ENCODE peak calls at places on chromosome 17, in ten cellular contexts. One of them, this sample, is unnamed.

GRCh38 chr17:43856141-43856540 is 9.2 kb downstream of the CD300LG start:
- DNase-seq in ovary: no peak
- DNase-seq in PC-3: no peak
- DNase-seq in AG10803: no peak
- DNase-seq in BE2C: no peak
- DNase-seq in left lung: no peak
- DNase-seq in astrocyte of the cerebellum: no peak
- DNase-seq in mucosa of descending colon: no peak
- DNase-seq in HepG2: no peak
- DNase-seq in endodermal cell: no peak
- DNase-seq in this sample: no peak

GRCh38 chr17:39753514-39754160 is 15.9 kb downstream of the GRB7 start:
- DNase-seq in ovary: no peak
- DNase-seq in PC-3: peak
- DNase-seq in AG10803: no peak
- DNase-seq in BE2C: peak
- DNase-seq in left lung: peak
- DNase-seq in astrocyte of the cerebellum: no peak
- DNase-seq in mucosa of descending colon: no peak
- DNase-seq in HepG2: no peak
- DNase-seq in endodermal cell: peak
- DNase-seq in this sample: no peak

GRCh38 chr17:80504671-80505413 is 28.4 kb upstream of the NPTX1 start:
- DNase-seq in ovary: no peak
- DNase-seq in PC-3: no peak
- DNase-seq in AG10803: peak
- DNase-seq in BE2C: no peak
- DNase-seq in left lung: no peak
- DNase-seq in astrocyte of the cerebellum: no peak
- DNase-seq in mucosa of descending colon: no peak
- DNase-seq in HepG2: no peak
- DNase-seq in endodermal cell: no peak
- DNase-seq in this sample: no peak

GRCh38 chr17:72635034-72635654 is 457.3 kb downstream of the SLC39A11 start:
- DNase-seq in ovary: no peak
- DNase-seq in PC-3: peak
- DNase-seq in AG10803: no peak
- DNase-seq in BE2C: no peak
- DNase-seq in left lung: no peak
- DNase-seq in astrocyte of the cerebellum: no peak
- DNase-seq in mucosa of descending colon: no peak
- DNase-seq in HepG2: no peak
- DNase-seq in endodermal cell: no peak
- DNase-seq in this sample: no peak

GRCh38 chr17:21495281-21495680 is 119.1 kb downstream of the KCNJ12 start:
- DNase-seq in ovary: no peak
- DNase-seq in PC-3: no peak
- DNase-seq in AG10803: no peak
- DNase-seq in BE2C: peak
- DNase-seq in left lung: no peak
- DNase-seq in astrocyte of the cerebellum: no peak
- DNase-seq in mucosa of descending colon: no peak
- DNase-seq in HepG2: no peak
- DNase-seq in endodermal cell: peak
- DNase-seq in this sample: no peak

GRCh38 chr17:47695664-47696376 is 1.9 kb downstream of the TBKBP1 start:
- DNase-seq in ovary: peak
- DNase-seq in PC-3: no peak
- DNase-seq in AG10803: no peak
- DNase-seq in BE2C: no peak
- DNase-seq in left lung: no peak
- DNase-seq in astrocyte of the cerebellum: no peak
- DNase-seq in mucosa of descending colon: no peak
- DNase-seq in HepG2: no peak
- DNase-seq in endodermal cell: no peak
- DNase-seq in this sample: no peak

GRCh38 chr17:58007781-58008706 is 998 bp upstream of the SRSF1 start:
- DNase-seq in ovary: no peak
- DNase-seq in PC-3: no peak
- DNase-seq in AG10803: no peak
- DNase-seq in BE2C: no peak
- DNase-seq in left lung: no peak
- DNase-seq in astrocyte of the cerebellum: no peak
- DNase-seq in mucosa of descending colon: no peak
- DNase-seq in HepG2: no peak
- DNase-seq in endodermal cell: peak
- DNase-seq in this sample: no peak

GRCh38 chr17:75731086-75731715 is 9.9 kb downstream of the ITGB4 start:
- DNase-seq in ovary: no peak
- DNase-seq in PC-3: no peak
- DNase-seq in AG10803: no peak
- DNase-seq in BE2C: no peak
- DNase-seq in left lung: no peak
- DNase-seq in astrocyte of the cerebellum: no peak
- DNase-seq in mucosa of descending colon: no peak
- DNase-seq in HepG2: no peak
- DNase-seq in endodermal cell: peak
- DNase-seq in this sample: no peak

GRCh38 chr17:78891406-78892061 is 11.5 kb downstream of the CEP295NL start:
- DNase-seq in ovary: no peak
- DNase-seq in PC-3: no peak
- DNase-seq in AG10803: no peak
- DNase-seq in BE2C: no peak
- DNase-seq in left lung: no peak
- DNase-seq in astrocyte of the cerebellum: no peak
- DNase-seq in mucosa of descending colon: no peak
- DNase-seq in HepG2: no peak
- DNase-seq in endodermal cell: no peak
- DNase-seq in this sample: no peak

GRCh38 chr17:78892936-78893379 is 10.0 kb downstream of the CEP295NL start:
- DNase-seq in ovary: no peak
- DNase-seq in PC-3: no peak
- DNase-seq in AG10803: no peak
- DNase-seq in BE2C: no peak
- DNase-seq in left lung: no peak
- DNase-seq in astrocyte of the cerebellum: no peak
- DNase-seq in mucosa of descending colon: no peak
- DNase-seq in HepG2: no peak
- DNase-seq in endodermal cell: no peak
- DNase-seq in this sample: no peak

GRCh38 chr17:78892062-78892456 is 10.9 kb downstream of the CEP295NL start:
- DNase-seq in ovary: no peak
- DNase-seq in PC-3: no peak
- DNase-seq in AG10803: no peak
- DNase-seq in BE2C: peak
- DNase-seq in left lung: no peak
- DNase-seq in astrocyte of the cerebellum: no peak
- DNase-seq in mucosa of descending colon: no peak
- DNase-seq in HepG2: no peak
- DNase-seq in endodermal cell: no peak
- DNase-seq in this sample: no peak

GRCh38 chr17:78893684-78894083 is 9.3 kb downstream of the CEP295NL start:
- DNase-seq in ovary: no peak
- DNase-seq in PC-3: no peak
- DNase-seq in AG10803: no peak
- DNase-seq in BE2C: no peak
- DNase-seq in left lung: no peak
- DNase-seq in astrocyte of the cerebellum: no peak
- DNase-seq in mucosa of descending colon: no peak
- DNase-seq in HepG2: no peak
- DNase-seq in endodermal cell: no peak
- DNase-seq in this sample: no peak

GRCh38 chr17:78892520-78892919 is 10.5 kb downstream of the CEP295NL start:
- DNase-seq in ovary: no peak
- DNase-seq in PC-3: no peak
- DNase-seq in AG10803: no peak
- DNase-seq in BE2C: peak
- DNase-seq in left lung: no peak
- DNase-seq in astrocyte of the cerebellum: no peak
- DNase-seq in mucosa of descending colon: no peak
- DNase-seq in HepG2: no peak
- DNase-seq in endodermal cell: no peak
- DNase-seq in this sample: no peak
- H3K4me3 ChIP-seq in ovary: no peak
- H3K4me3 ChIP-seq in PC-3: no peak
- H3K4me3 ChIP-seq in AG10803: no peak
- H3K4me3 ChIP-seq in BE2C: no peak
- H3K4me3 ChIP-seq in left lung: no peak
- H3K4me3 ChIP-seq in astrocyte of the cerebellum: no peak
- H3K4me3 ChIP-seq in mucosa of descending colon: no peak
- H3K4me3 ChIP-seq in HepG2: no peak
- H3K4me3 ChIP-seq in endodermal cell: no peak
- H3K4me3 ChIP-seq in this sample: no peak

GRCh38 chr17:79393358-79394038 is 217.4 kb downstream of the RBFOX3 start:
- DNase-seq in ovary: peak
- DNase-seq in PC-3: peak
- DNase-seq in AG10803: peak
- DNase-seq in BE2C: peak
- DNase-seq in left lung: peak
- DNase-seq in astrocyte of the cerebellum: peak
- DNase-seq in mucosa of descending colon: peak
- DNase-seq in HepG2: peak
- DNase-seq in endodermal cell: peak
- DNase-seq in this sample: no peak

GRCh38 chr17:79389896-79390295 is 221.0 kb downstream of the RBFOX3 start:
- DNase-seq in ovary: no peak
- DNase-seq in PC-3: no peak
- DNase-seq in AG10803: no peak
- DNase-seq in BE2C: no peak
- DNase-seq in left lung: no peak
- DNase-seq in astrocyte of the cerebellum: no peak
- DNase-seq in mucosa of descending colon: no peak
- DNase-seq in HepG2: no peak
- DNase-seq in endodermal cell: no peak
- DNase-seq in this sample: no peak

GRCh38 chr17:79392598-79392997 is 218.3 kb downstream of the RBFOX3 start:
- DNase-seq in ovary: no peak
- DNase-seq in PC-3: no peak
- DNase-seq in AG10803: no peak
- DNase-seq in BE2C: no peak
- DNase-seq in left lung: no peak
- DNase-seq in astrocyte of the cerebellum: no peak
- DNase-seq in mucosa of descending colon: no peak
- DNase-seq in HepG2: no peak
- DNase-seq in endodermal cell: no peak
- DNase-seq in this sample: no peak

GRCh38 chr17:79391808-79392233 is 219.0 kb downstream of the RBFOX3 start:
- DNase-seq in ovary: peak
- DNase-seq in PC-3: peak
- DNase-seq in AG10803: peak
- DNase-seq in BE2C: peak
- DNase-seq in left lung: peak
- DNase-seq in astrocyte of the cerebellum: peak
- DNase-seq in mucosa of descending colon: no peak
- DNase-seq in HepG2: peak
- DNase-seq in endodermal cell: peak
- DNase-seq in this sample: no peak

DNA sequence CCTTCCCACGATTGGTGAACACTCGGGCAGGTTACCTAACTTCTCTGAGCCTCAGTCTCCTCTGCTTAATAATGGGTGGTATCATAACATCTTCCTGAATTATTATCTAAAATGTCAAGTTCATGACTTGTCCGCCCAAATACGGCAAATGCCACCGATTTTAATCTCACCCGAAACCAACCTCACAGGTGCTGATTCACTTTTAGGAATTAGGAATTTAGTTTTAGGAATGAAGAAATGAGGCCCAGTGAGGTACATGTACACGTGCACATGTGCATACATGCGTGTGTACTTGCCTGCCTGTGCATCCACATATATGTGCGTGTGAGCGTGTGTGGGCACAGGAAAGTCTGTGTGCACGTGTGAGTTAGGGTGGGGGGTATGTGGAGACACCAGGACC is 219.5 kb downstream of the RBFOX3 start:
- DNase-seq in ovary: no peak
- DNase-seq in PC-3: no peak
- DNase-seq in AG10803: no peak
- DNase-seq in BE2C: no peak
- DNase-seq in left lung: no peak
- DNase-seq in astrocyte of the cerebellum: no peak
- DNase-seq in mucosa of descending colon: no peak
- DNase-seq in HepG2: no peak
- DNase-seq in endodermal cell: no peak
- DNase-seq in this sample: no peak
- TF ChIP-seq CTCF in ovary: no peak
- TF ChIP-seq CTCF in PC-3: no peak
- TF ChIP-seq CTCF in AG10803: no peak
- TF ChIP-seq CTCF in BE2C: no peak
- TF ChIP-seq CTCF in left lung: no peak
- TF ChIP-seq CTCF in astrocyte of the cerebellum: no peak
- TF ChIP-seq CTCF in mucosa of descending colon: no peak
- TF ChIP-seq CTCF in HepG2: no peak
- TF ChIP-seq CTCF in endodermal cell: no peak
- TF ChIP-seq CTCF in this sample: no peak

GRCh38 chr17:77407321-77408277 is 266.8 kb downstream of the SEC14L1 start:
- DNase-seq in ovary: no peak
- DNase-seq in PC-3: no peak
- DNase-seq in AG10803: no peak
- DNase-seq in BE2C: no peak
- DNase-seq in left lung: no peak
- DNase-seq in astrocyte of the cerebellum: no peak
- DNase-seq in mucosa of descending colon: no peak
- DNase-seq in HepG2: no peak
- DNase-seq in endodermal cell: no peak
- DNase-seq in this sample: no peak

GRCh38 chr17:77403854-77404253 is 263.1 kb downstream of the SEC14L1 start:
- DNase-seq in ovary: no peak
- DNase-seq in PC-3: no peak
- DNase-seq in AG10803: no peak
- DNase-seq in BE2C: no peak
- DNase-seq in left lung: no peak
- DNase-seq in astrocyte of the cerebellum: no peak
- DNase-seq in mucosa of descending colon: no peak
- DNase-seq in HepG2: no peak
- DNase-seq in endodermal cell: no peak
- DNase-seq in this sample: no peak

GRCh38 chr17:77404812-77405581 is 264.2 kb downstream of the SEC14L1 start:
- DNase-seq in ovary: no peak
- DNase-seq in PC-3: peak
- DNase-seq in AG10803: peak
- DNase-seq in BE2C: no peak
- DNase-seq in left lung: no peak
- DNase-seq in astrocyte of the cerebellum: no peak
- DNase-seq in mucosa of descending colon: peak
- DNase-seq in HepG2: no peak
- DNase-seq in endodermal cell: no peak
- DNase-seq in this sample: no peak

GRCh38 chr17:77408284-77408683 is 267.5 kb downstream of the SEC14L1 start:
- DNase-seq in ovary: no peak
- DNase-seq in PC-3: no peak
- DNase-seq in AG10803: no peak
- DNase-seq in BE2C: no peak
- DNase-seq in left lung: no peak
- DNase-seq in astrocyte of the cerebellum: no peak
- DNase-seq in mucosa of descending colon: no peak
- DNase-seq in HepG2: no peak
- DNase-seq in endodermal cell: no peak
- DNase-seq in this sample: no peak

DNA sequence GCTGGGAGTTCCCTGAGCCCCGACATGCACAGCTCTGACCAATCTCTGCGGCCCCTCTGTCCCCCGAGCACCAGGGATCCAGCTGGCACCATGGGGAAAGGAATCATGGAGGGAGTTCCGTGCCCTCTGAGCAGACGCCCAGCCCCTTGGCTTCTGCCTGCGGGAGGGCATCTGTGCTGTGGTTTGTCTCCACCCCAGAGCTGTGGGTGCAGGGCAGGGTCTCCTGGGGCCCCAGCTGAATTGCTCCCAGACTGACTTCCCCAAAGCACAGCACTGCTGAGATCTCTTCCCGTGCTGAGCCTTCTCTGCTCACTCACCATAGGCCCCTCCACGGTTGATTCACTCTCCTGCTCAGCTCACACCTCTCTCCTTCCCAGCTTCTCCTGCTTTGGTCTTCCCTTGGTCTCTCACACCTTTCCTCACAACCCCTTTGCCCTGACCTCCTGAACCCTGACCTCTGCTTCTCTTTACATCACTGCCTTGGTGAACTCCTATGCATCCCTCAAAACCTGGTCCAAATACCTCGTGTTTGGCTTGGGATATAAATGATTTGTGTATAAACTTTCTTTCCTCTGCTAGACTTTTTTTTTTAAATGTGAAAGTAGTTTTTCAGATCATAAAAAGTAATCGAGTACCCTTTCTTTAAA is 265.2 kb downstream of the SEC14L1 start:
- DNase-seq in ovary: no peak
- DNase-seq in PC-3: no peak
- DNase-seq in AG10803: no peak
- DNase-seq in BE2C: no peak
- DNase-seq in left lung: no peak
- DNase-seq in astrocyte of the cerebellum: no peak
- DNase-seq in mucosa of descending colon: no peak
- DNase-seq in HepG2: no peak
- DNase-seq in endodermal cell: no peak
- DNase-seq in this sample: no peak
- H3K4me3 ChIP-seq in ovary: no peak
- H3K4me3 ChIP-seq in PC-3: no peak
- H3K4me3 ChIP-seq in AG10803: no peak
- H3K4me3 ChIP-seq in BE2C: no peak
- H3K4me3 ChIP-seq in left lung: peak
- H3K4me3 ChIP-seq in astrocyte of the cerebellum: no peak
- H3K4me3 ChIP-seq in mucosa of descending colon: no peak
- H3K4me3 ChIP-seq in HepG2: no peak
- H3K4me3 ChIP-seq in endodermal cell: no peak
- H3K4me3 ChIP-seq in this sample: no peak

DNA sequence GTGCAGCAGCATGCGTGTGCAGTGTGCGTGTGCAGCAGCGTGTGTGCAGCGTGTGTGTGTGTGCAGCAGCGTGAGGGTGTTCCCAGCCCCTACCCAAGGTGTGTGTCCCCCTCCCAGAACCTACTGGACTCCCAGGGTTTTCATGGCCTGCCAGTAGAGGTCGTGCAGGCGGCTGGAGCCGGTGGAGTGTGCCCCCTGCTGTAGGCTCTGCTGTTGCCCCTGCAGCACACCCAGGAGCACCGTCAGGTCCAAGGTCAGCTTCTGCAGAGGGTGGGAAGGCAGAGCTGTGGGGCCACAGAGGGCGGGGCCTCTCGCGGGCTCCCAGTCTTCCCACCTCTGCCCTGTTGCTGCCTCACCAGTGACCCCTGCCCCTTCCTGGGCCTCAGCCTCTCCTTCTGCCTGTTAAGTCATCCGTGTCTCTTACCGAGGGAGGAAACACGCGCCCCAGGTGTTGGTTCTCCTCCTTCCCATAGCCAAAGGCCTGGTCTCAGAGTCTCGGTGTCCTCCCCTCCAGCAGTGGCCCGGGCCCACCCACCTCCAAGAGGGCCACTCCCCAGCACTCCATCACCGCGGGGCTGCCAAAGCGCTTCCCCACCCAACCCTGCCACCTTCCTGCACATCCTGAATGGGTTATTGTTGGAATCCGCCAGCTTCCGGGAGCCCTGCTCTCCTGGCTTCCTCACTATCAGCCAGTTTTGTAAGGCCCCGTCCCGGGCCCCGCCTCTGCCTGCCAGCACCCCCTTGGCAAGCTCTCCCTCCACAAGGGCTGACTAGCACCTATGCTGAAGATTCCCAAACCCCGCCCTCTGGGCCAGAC is 14.8 kb downstream of the MYBBP1A start:
- DNase-seq in ovary: peak
- DNase-seq in PC-3: no peak
- DNase-seq in AG10803: no peak
- DNase-seq in BE2C: no peak
- DNase-seq in left lung: peak
- DNase-seq in astrocyte of the cerebellum: no peak
- DNase-seq in mucosa of descending colon: no peak
- DNase-seq in HepG2: peak
- DNase-seq in endodermal cell: peak
- DNase-seq in this sample: no peak
- TF ChIP-seq CTCF in ovary: no peak
- TF ChIP-seq CTCF in PC-3: peak
- TF ChIP-seq CTCF in AG10803: no peak
- TF ChIP-seq CTCF in BE2C: peak
- TF ChIP-seq CTCF in left lung: no peak
- TF ChIP-seq CTCF in astrocyte of the cerebellum: no peak
- TF ChIP-seq CTCF in mucosa of descending colon: no peak
- TF ChIP-seq CTCF in HepG2: peak
- TF ChIP-seq CTCF in endodermal cell: peak
- TF ChIP-seq CTCF in this sample: peak